ENCODE peak calls at places on chromosomes 3 and 15, in ten cellular contexts. One of them, this sample, is unnamed.

GRCh38 chr3:128473180-128473519 is 6.5 kb upstream of the DNAJB8 start:
- DNase-seq in foreskin fibroblast: no peak
- DNase-seq in pancreas: peak; percentile 58
- DNase-seq in WERI-Rb-1: peak; percentile 70
- DNase-seq in Panc1: no peak
- DNase-seq in NB4: no peak
- DNase-seq in AG04450: no peak
- DNase-seq in astrocyte: no peak
- DNase-seq in GM13977: no peak
- DNase-seq in GM13976: no peak
- DNase-seq in this sample: no peak

GRCh38 chr3:48410205-48411040 is 19.5 kb downstream of the PLXNB1 start:
- DNase-seq in NB4: no peak
- DNase-seq in WERI-Rb-1: peak; percentile 5
- DNase-seq in GM13977: no peak
- DNase-seq in AG04450: no peak
- DNase-seq in pancreas: peak; percentile 33
- DNase-seq in Panc1: no peak
- DNase-seq in foreskin fibroblast: no peak
- DNase-seq in astrocyte: no peak
- DNase-seq in GM13976: no peak
- DNase-seq in this sample: no peak

GRCh38 chr3:127427666-127428065 is 139.8 kb upstream of the PRR20G start:
- DNase-seq in GM13976: no peak
- DNase-seq in astrocyte: no peak
- DNase-seq in Panc1: no peak
- DNase-seq in NB4: no peak
- DNase-seq in foreskin fibroblast: no peak
- DNase-seq in pancreas: no peak
- DNase-seq in WERI-Rb-1: no peak
- DNase-seq in AG04450: no peak
- DNase-seq in GM13977: no peak
- DNase-seq in this sample: no peak

GRCh38 chr15:60460931-60461330 is 18.0 kb downstream of the ICE2 start:
- DNase-seq in astrocyte: peak; percentile 33
- DNase-seq in pancreas: no peak
- DNase-seq in NB4: no peak
- DNase-seq in GM13976: no peak
- DNase-seq in AG04450: no peak
- DNase-seq in Panc1: no peak
- DNase-seq in foreskin fibroblast: no peak
- DNase-seq in WERI-Rb-1: no peak
- DNase-seq in GM13977: no peak
- DNase-seq in this sample: no peak

GRCh38 chr3:33071946-33072345 is 25.0 kb downstream of the GLB1 start:
- DNase-seq in GM13976: no peak
- DNase-seq in AG04450: no peak
- DNase-seq in pancreas: no peak
- DNase-seq in foreskin fibroblast: no peak
- DNase-seq in WERI-Rb-1: no peak
- DNase-seq in NB4: no peak
- DNase-seq in astrocyte: no peak
- DNase-seq in Panc1: no peak
- DNase-seq in GM13977: no peak
- DNase-seq in this sample: no peak

GRCh38 chr15:70505411-70505919 is 257.9 kb downstream of the UACA start:
- DNase-seq in astrocyte: peak; percentile 91
- DNase-seq in GM13977: no peak
- DNase-seq in AG04450: peak; percentile 30
- DNase-seq in Panc1: peak; percentile 75
- DNase-seq in pancreas: no peak
- DNase-seq in GM13976: no peak
- DNase-seq in foreskin fibroblast: peak; percentile 73
- DNase-seq in WERI-Rb-1: no peak
- DNase-seq in NB4: peak; percentile 78
- DNase-seq in this sample: no peak

GRCh38 chr3:131091768-131092167 is 65.1 kb downstream of the NEK11 start:
- DNase-seq in Panc1: no peak
- DNase-seq in GM13976: no peak
- DNase-seq in pancreas: no peak
- DNase-seq in GM13977: no peak
- DNase-seq in foreskin fibroblast: no peak
- DNase-seq in astrocyte: peak; percentile 26
- DNase-seq in AG04450: no peak
- DNase-seq in NB4: no peak
- DNase-seq in WERI-Rb-1: no peak
- DNase-seq in this sample: no peak

GRCh38 chr3:86921981-86922680 is 68.8 kb downstream of the VGLL3 start:
- DNase-seq in pancreas: no peak
- DNase-seq in astrocyte: peak; percentile 8
- DNase-seq in Panc1: no peak
- DNase-seq in NB4: no peak
- DNase-seq in GM13977: no peak
- DNase-seq in AG04450: no peak
- DNase-seq in foreskin fibroblast: peak; percentile 45
- DNase-seq in GM13976: no peak
- DNase-seq in WERI-Rb-1: no peak
- DNase-seq in this sample: no peak

GRCh38 chr3:139110072-139110830 is 65.6 kb upstream of the PRR23C start:
- DNase-seq in AG04450: no peak
- DNase-seq in pancreas: no peak
- DNase-seq in GM13976: no peak
- DNase-seq in foreskin fibroblast: no peak
- DNase-seq in NB4: no peak
- DNase-seq in WERI-Rb-1: no peak
- DNase-seq in Panc1: no peak
- DNase-seq in astrocyte: no peak
- DNase-seq in GM13977: no peak
- DNase-seq in this sample: no peak

GRCh38 chr3:122350814-122351418 is 25.9 kb downstream of the CSTA start:
- DNase-seq in pancreas: no peak
- DNase-seq in NB4: no peak
- DNase-seq in astrocyte: peak; percentile 58
- DNase-seq in foreskin fibroblast: peak; percentile 63
- DNase-seq in GM13977: no peak
- DNase-seq in AG04450: peak; percentile 44
- DNase-seq in WERI-Rb-1: no peak
- DNase-seq in Panc1: no peak
- DNase-seq in GM13976: no peak
- DNase-seq in this sample: no peak

GRCh38 chr15:77527164-77527778 is 105.4 kb downstream of the LINGO1 start:
- DNase-seq in pancreas: peak; percentile 54
- DNase-seq in NB4: no peak
- DNase-seq in AG04450: peak; percentile 59
- DNase-seq in GM13976: no peak
- DNase-seq in astrocyte: no peak
- DNase-seq in foreskin fibroblast: no peak
- DNase-seq in GM13977: peak; percentile 11
- DNase-seq in WERI-Rb-1: peak; percentile 76
- DNase-seq in Panc1: no peak
- DNase-seq in this sample: peak; percentile 68

GRCh38 chr3:194939949-194940770 is 254.5 kb downstream of the FAM43A start:
- DNase-seq in Panc1: no peak
- DNase-seq in NB4: peak; percentile 62
- DNase-seq in AG04450: no peak
- DNase-seq in WERI-Rb-1: no peak
- DNase-seq in GM13976: no peak
- DNase-seq in astrocyte: no peak
- DNase-seq in foreskin fibroblast: no peak
- DNase-seq in GM13977: no peak
- DNase-seq in pancreas: no peak
- DNase-seq in this sample: no peak

GRCh38 chr3:62667714-62668113 is 207.5 kb downstream of the CADPS start:
- DNase-seq in pancreas: no peak
- DNase-seq in WERI-Rb-1: peak; percentile 52
- DNase-seq in astrocyte: no peak
- DNase-seq in AG04450: no peak
- DNase-seq in GM13976: no peak
- DNase-seq in Panc1: no peak
- DNase-seq in foreskin fibroblast: no peak
- DNase-seq in GM13977: no peak
- DNase-seq in NB4: peak; percentile 4
- DNase-seq in this sample: peak; percentile 9
- TF ChIP-seq CTCF in pancreas: no peak
- TF ChIP-seq CTCF in WERI-Rb-1: peak; percentile 56
- TF ChIP-seq CTCF in astrocyte: no peak
- TF ChIP-seq CTCF in AG04450: no peak
- TF ChIP-seq CTCF in GM13976: no peak
- TF ChIP-seq CTCF in Panc1: no peak
- TF ChIP-seq CTCF in foreskin fibroblast: no peak
- TF ChIP-seq CTCF in GM13977: no peak
- TF ChIP-seq CTCF in NB4: peak; percentile 4
- TF ChIP-seq CTCF in this sample: peak; percentile 32

GRCh38 chr15:67383903-67384302 is 129.3 kb downstream of the IQCH start:
- DNase-seq in foreskin fibroblast: peak; percentile 7
- DNase-seq in astrocyte: no peak
- DNase-seq in AG04450: no peak
- DNase-seq in Panc1: no peak
- DNase-seq in GM13977: no peak
- DNase-seq in NB4: no peak
- DNase-seq in WERI-Rb-1: no peak
- DNase-seq in GM13976: no peak
- DNase-seq in pancreas: no peak
- DNase-seq in this sample: no peak
- TF ChIP-seq CTCF in foreskin fibroblast: peak; percentile 25
- TF ChIP-seq CTCF in astrocyte: peak; percentile 5
- TF ChIP-seq CTCF in AG04450: peak; percentile 33
- TF ChIP-seq CTCF in Panc1: peak; percentile 33
- TF ChIP-seq CTCF in GM13977: no peak
- TF ChIP-seq CTCF in NB4: no peak
- TF ChIP-seq CTCF in WERI-Rb-1: no peak
- TF ChIP-seq CTCF in GM13976: no peak
- TF ChIP-seq CTCF in pancreas: no peak
- TF ChIP-seq CTCF in this sample: no peak

DNA sequence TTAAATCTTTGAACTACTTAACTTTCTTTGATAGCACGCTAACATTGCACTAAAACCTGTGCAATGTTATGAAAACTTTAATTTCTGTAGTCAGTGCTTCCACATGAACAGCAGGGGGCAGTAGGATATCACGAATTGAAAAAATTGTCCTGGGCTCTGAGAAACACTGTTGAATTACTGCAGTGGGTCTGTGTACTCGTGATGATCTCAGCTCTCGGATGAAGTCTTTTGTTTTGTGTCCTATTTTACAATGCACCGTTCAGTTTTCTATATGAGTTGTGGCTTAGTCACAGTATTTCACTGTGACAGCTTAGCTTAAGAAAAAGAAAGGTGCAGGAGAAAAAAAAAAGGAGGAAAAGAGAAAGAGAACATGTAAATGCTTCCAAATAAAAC is 141.3 kb upstream of the CCDC54 start:
- DNase-seq in astrocyte: peak; percentile 66
- DNase-seq in Panc1: peak; percentile 68
- DNase-seq in NB4: peak; percentile 77
- DNase-seq in WERI-Rb-1: peak; percentile 50
- DNase-seq in AG04450: peak; percentile 74
- DNase-seq in foreskin fibroblast: peak; percentile 89
- DNase-seq in pancreas: no peak
- DNase-seq in GM13977: peak; percentile 80
- DNase-seq in GM13976: peak; percentile 70
- DNase-seq in this sample: peak; percentile 47
- TF ChIP-seq CTCF in astrocyte: peak; percentile 98
- TF ChIP-seq CTCF in Panc1: peak; percentile 87
- TF ChIP-seq CTCF in NB4: peak; percentile 56
- TF ChIP-seq CTCF in WERI-Rb-1: peak; percentile 60
- TF ChIP-seq CTCF in AG04450: peak; percentile 80
- TF ChIP-seq CTCF in foreskin fibroblast: peak; percentile 71
- TF ChIP-seq CTCF in pancreas: peak; percentile 75
- TF ChIP-seq CTCF in GM13977: peak; percentile 89
- TF ChIP-seq CTCF in GM13976: peak; percentile 71
- TF ChIP-seq CTCF in this sample: peak; percentile 85

GRCh38 chr3:210649-211048 is 14.1 kb downstream of the CHL1 start:
- DNase-seq in Panc1: no peak
- DNase-seq in foreskin fibroblast: no peak
- DNase-seq in WERI-Rb-1: no peak
- DNase-seq in AG04450: no peak
- DNase-seq in GM13976: no peak
- DNase-seq in GM13977: no peak
- DNase-seq in NB4: no peak
- DNase-seq in pancreas: no peak
- DNase-seq in astrocyte: no peak
- DNase-seq in this sample: no peak

GRCh38 chr3:204102-204501 is 7.5 kb downstream of the CHL1 start:
- DNase-seq in pancreas: no peak
- DNase-seq in GM13977: no peak
- DNase-seq in NB4: no peak
- DNase-seq in WERI-Rb-1: no peak
- DNase-seq in astrocyte: no peak
- DNase-seq in Panc1: no peak
- DNase-seq in AG04450: no peak
- DNase-seq in GM13976: no peak
- DNase-seq in foreskin fibroblast: no peak
- DNase-seq in this sample: no peak

GRCh38 chr3:212432-212831 is 15.9 kb downstream of the CHL1 start:
- DNase-seq in pancreas: no peak
- DNase-seq in AG04450: no peak
- DNase-seq in GM13976: peak; percentile 25
- DNase-seq in GM13977: no peak
- DNase-seq in NB4: no peak
- DNase-seq in WERI-Rb-1: no peak
- DNase-seq in Panc1: no peak
- DNase-seq in foreskin fibroblast: no peak
- DNase-seq in astrocyte: no peak
- DNase-seq in this sample: no peak

GRCh38 chr3:207973-208372 is 11.4 kb downstream of the CHL1 start:
- DNase-seq in NB4: no peak
- DNase-seq in pancreas: no peak
- DNase-seq in GM13977: no peak
- DNase-seq in GM13976: no peak
- DNase-seq in AG04450: no peak
- DNase-seq in WERI-Rb-1: no peak
- DNase-seq in astrocyte: no peak
- DNase-seq in foreskin fibroblast: no peak
- DNase-seq in Panc1: no peak
- DNase-seq in this sample: no peak
- TF ChIP-seq CTCF in NB4: no peak
- TF ChIP-seq CTCF in pancreas: no peak
- TF ChIP-seq CTCF in GM13977: peak; percentile 19
- TF ChIP-seq CTCF in GM13976: no peak
- TF ChIP-seq CTCF in AG04450: no peak
- TF ChIP-seq CTCF in WERI-Rb-1: no peak
- TF ChIP-seq CTCF in astrocyte: no peak
- TF ChIP-seq CTCF in foreskin fibroblast: no peak
- TF ChIP-seq CTCF in Panc1: no peak
- TF ChIP-seq CTCF in this sample: no peak